ENCODE peak calls at places on chromosomes 4 and X, in five cellular contexts. W is mesenchymal stem cell, C is neuronal stem cell, R is H1, J is trophoblast cell. I is an unnamed sample.

GRCh38 chr4:123997116-123997515 is 600.5 kb downstream of the SPRY1 start:
- DNase-seq in W (no peak), J (no peak), C (peak), R (no peak), I (no peak)

GRCh38 chr4:4859799-4860380 is 425 bp downstream of the MSX1 start:
- DNase-seq in R (no peak), C (no peak), J (no peak), W (peak), I (no peak)

GRCh38 chr4:100022792-100023222 is 72.7 kb upstream of the H2AZ1 start:
- DNase-seq in W (peak), C (peak), J (no peak), R (peak), I (peak)

GRCh38 chrX:74286950-74287349 is 17.0 kb upstream of the ZCCHC13 start:
- DNase-seq in C (no peak), W (peak), J (no peak), R (no peak), I (no peak)

GRCh38 chr4:98293089-98293887 is 32.1 kb downstream of the RAP1GDS1 start:
- DNase-seq in C (no peak), W (no peak), J (no peak), R (no peak), I (no peak)

GRCh38 chrX:12463052-12463451 is 324.8 kb downstream of the FRMPD4 start:
- DNase-seq in W (no peak), J (no peak), R (peak), C (no peak), I (no peak)

GRCh38 chr4:2333916-2334644 is 72.2 kb upstream of the MXD4 start:
- DNase-seq in W (no peak), R (no peak), J (no peak), C (no peak), I (peak)

GRCh38 chr4:145840162-145840768 is 98.4 kb downstream of the ZNF827 start:
- DNase-seq in C (no peak), R (no peak), J (no peak), W (peak), I (no peak)

GRCh38 chrX:106716004-106716403 is 10.5 kb upstream of the RNF128 start:
- DNase-seq in J (no peak), C (no peak), W (no peak), R (no peak), I (no peak)

GRCh38 chr4:13933163-13933562 is 305.6 kb upstream of the BOD1L1 start:
- DNase-seq in C (no peak), J (no peak), W (peak), R (no peak), I (no peak)

GRCh38 chrX:9055354-9055753 is 21.4 kb upstream of the FAM9B start:
- DNase-seq in J (no peak), W (no peak), C (no peak), R (no peak), I (no peak)

GRCh38 chrX:154056739-154057367 is 37.2 kb upstream of the IRAK1 start:
- DNase-seq in W (peak), C (no peak), R (no peak), J (peak), I (no peak)

GRCh38 chr4:170089274-170089742 is 448 bp downstream of the AADAT start:
- DNase-seq in C (peak), J (no peak), W (peak), R (no peak), I (peak)

GRCh38 chr4:87046111-87046510 is 111.3 kb downstream of the AFF1 start:
- DNase-seq in J (no peak), C (no peak), R (no peak), W (no peak), I (no peak)

GRCh38 chr4:76963136-76963477 is 13.6 kb downstream of the SEPTIN11 start:
- DNase-seq in J (peak), W (no peak), C (no peak), R (no peak), I (no peak)

GRCh38 chrX:107628662-107629532 is 587 bp downstream of the PRPS1 start:
- DNase-seq in R (peak), W (peak), C (no peak), J (peak), I (peak)

GRCh38 chrX:40179333-40179732 is 81.6 kb upstream of the BCOR start:
- DNase-seq in R (no peak), C (no peak), W (no peak), J (no peak), I (no peak)

GRCh38 chrX:40877869-40878268 is 142.5 kb upstream of the MED14 start:
- DNase-seq in R (no peak), J (no peak), W (peak), C (no peak), I (no peak)

GRCh38 chr4:91147067-91147466 is 1019.9 kb downstream of the CCSER1 start:
- DNase-seq in C (no peak), R (no peak), W (no peak), J (no peak), I (peak)

GRCh38 chr4:42655921-42656735 is 777 bp downstream of the ATP8A1 start:
- DNase-seq in R (peak), J (no peak), W (peak), C (peak), I (peak)

GRCh38 chr4:16415751-16416150 is 189.5 kb upstream of the TAPT1 start:
- DNase-seq in W (no peak), R (no peak), C (no peak), J (no peak), I (no peak)

GRCh38 chrX:108022491-108023089 is 22.3 kb upstream of the VSIG1 start:
- DNase-seq in R (no peak), C (no peak), J (no peak), W (no peak), I (no peak)

GRCh38 chrX:140432328-140433025 is 72.4 kb downstream of the SOX3 start:
- DNase-seq in W (no peak), C (no peak), J (no peak), R (no peak), I (no peak)

GRCh38 chr4:173490817-173491518 is 39.1 kb downstream of the HAND2 start:
- DNase-seq in R (no peak), J (peak), W (peak), C (no peak), I (no peak)

GRCh38 chrX:132592880-132593279 is 104.0 kb upstream of the MBNL3 start:
- DNase-seq in C (peak), J (no peak), R (no peak), W (peak), I (peak)

GRCh38 chr4:4791299-4791798 is 68.1 kb upstream of the MSX1 start:
- DNase-seq in W (no peak), C (peak), R (peak), J (no peak), I (no peak)

GRCh38 chr4:94516067-94516466 is 64.3 kb downstream of the PDLIM5 start:
- DNase-seq in J (peak), C (no peak), R (no peak), W (peak), I (no peak)

GRCh38 chrX:70479197-70479969 is 34.7 kb downstream of the DLG3 start:
- DNase-seq in W (peak), J (no peak), C (no peak), R (no peak), I (no peak)

GRCh38 chrX:130810561-130810960 is 92.4 kb downstream of the ENOX2 start:
- DNase-seq in C (no peak), J (no peak), R (no peak), W (no peak), I (no peak)

GRCh38 chr4:15912961-15913630 is 25.4 kb downstream of the FGFBP1 start:
- DNase-seq in W (peak), R (no peak), C (no peak), J (peak), I (no peak)

GRCh38 chr4:71026086-71026485 is 32.6 kb downstream of the DCK start:
- DNase-seq in J (no peak), W (peak), R (no peak), C (no peak), I (no peak)

GRCh38 chr4:180059216-180059881 is 2183.9 kb upstream of the TENM3 start:
- DNase-seq in J (no peak), R (peak), W (peak), C (peak), I (peak)

GRCh38 chr4:53558061-53558801 is 33.1 kb downstream of the LNX1 start:
- DNase-seq in R (no peak), C (no peak), J (peak), W (no peak), I (no peak)

GRCh38 chr4:137361756-137362470 is 170.4 kb downstream of the PCDH18 start:
- DNase-seq in C (no peak), R (no peak), J (no peak), W (no peak), I (no peak)
- H4K91ac ChIP-seq in C (no peak), R (no peak), J (no peak), W (no peak), I (no peak)

DNA sequence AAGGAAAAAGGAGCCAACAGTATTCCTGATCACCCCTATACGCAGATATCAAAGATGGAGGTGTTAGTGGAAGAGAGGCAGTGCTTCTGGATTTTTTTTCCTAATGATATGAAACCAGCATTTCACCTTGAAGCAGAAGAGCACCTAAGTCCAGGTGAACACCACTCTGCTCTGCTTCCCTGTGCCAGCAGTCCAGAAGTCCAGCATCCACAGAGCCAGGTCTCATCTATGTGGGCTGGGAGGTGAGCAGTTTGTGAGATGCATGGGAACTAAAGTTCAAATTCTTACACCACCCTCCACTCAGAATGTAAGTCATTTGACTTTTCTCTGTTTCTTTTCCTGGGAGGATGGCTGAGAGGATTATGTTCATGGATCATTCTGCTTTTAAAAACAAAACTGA is 202.6 kb downstream of the RELL1 start:
- DNase-seq in J (no peak), W (no peak), R (no peak), C (no peak), I (no peak)
- H2BK12ac ChIP-seq in J (no peak), W (no peak), R (no peak), C (no peak), I (no peak)

GRCh38 chrX:143635915-143636314 is at the start of gene SLITRK4:
- DNase-seq in J (no peak), W (peak), C (peak), R (peak), I (peak)
- H3K9ac ChIP-seq in J (no peak), W (peak), C (peak), R (peak), I (no peak)

GRCh38 chr4:185840953-185841352 is 29.0 kb upstream of the SORBS2 start:
- DNase-seq in J (no peak), C (no peak), W (no peak), R (no peak), I (no peak)
- H4K91ac ChIP-seq in J (peak), C (no peak), W (peak), R (peak), I (no peak)

GRCh38 chr4:128782076-128782715 is 27.3 kb upstream of the JADE1 start:
- DNase-seq in J (no peak), R (no peak), W (no peak), C (no peak), I (no peak)
- H2BK12ac ChIP-seq in J (no peak), R (no peak), W (no peak), C (no peak), I (no peak)

GRCh38 chr4:144809056-144809640 is 163.2 kb downstream of the HHIP start:
- DNase-seq in J (no peak), R (peak), C (no peak), W (no peak), I (peak)
- H3K9ac ChIP-seq in J (no peak), R (peak), C (no peak), W (no peak), I (peak)

I was measured in H9.